ENCODE peak calls at places on chromosomes 2 and 18, in six cellular contexts. H, T, U, C, R and I are unnamed samples.

GRCh38 chr2:129813404-129813803 is 166.1 kb upstream of the RAB6C start:
- DNase-seq in H (no peak), T (no peak), U (no peak), C (peak; percentile 6), R (no peak), I (no peak)

GRCh38 chr2:10834300-10834699 is 21.7 kb upstream of the PDIA6 start:
- DNase-seq in H (no peak), T (no peak), U (no peak), C (no peak), R (no peak), I (no peak)

GRCh38 chr2:47310801-47311560 is 92.0 kb upstream of the MSH2 start:
- DNase-seq in H (no peak), T (no peak), U (no peak), C (no peak), R (no peak), I (no peak)

GRCh38 chr2:37181726-37182684 is 6.5 kb downstream of the SULT6B1 start:
- DNase-seq in H (no peak), T (no peak), U (no peak), C (no peak), R (no peak), I (peak; percentile 66)

GRCh38 chr18:13447621-13448020 is 229.1 kb downstream of the LDLRAD4 start:
- DNase-seq in H (peak; percentile 7), T (no peak), U (no peak), C (no peak), R (no peak), I (peak; percentile 48)

GRCh38 chr18:26745288-26745975 is 120.1 kb downstream of the AQP4 start:
- DNase-seq in H (no peak), T (no peak), U (no peak), C (no peak), R (no peak), I (no peak)

GRCh38 chr18:77086656-77087390 is 45.8 kb downstream of the MBP start:
- DNase-seq in H (no peak), T (no peak), U (no peak), C (no peak), R (no peak), I (no peak)

GRCh38 chr2:174248998-174249592 is 763 bp upstream of the OLA1 start:
- DNase-seq in H (no peak), T (no peak), U (no peak), C (no peak), R (no peak), I (no peak)

GRCh38 chr2:166333809-166334208 is 41.9 kb downstream of the SCN9A start:
- DNase-seq in H (no peak), T (no peak), U (no peak), C (no peak), R (no peak), I (peak; percentile 49)

GRCh38 chr18:37253424-37254255 is 312.0 kb downstream of the CELF4 start:
- DNase-seq in H (peak; percentile 21), T (peak; percentile 100), U (peak; percentile 78), C (no peak), R (no peak), I (no peak)

GRCh38 chr18:5787936-5788335 is 107.4 kb downstream of the TMEM200C start:
- DNase-seq in H (no peak), T (no peak), U (no peak), C (no peak), R (no peak), I (no peak)

GRCh38 chr2:4053769-4054493 is 350.6 kb downstream of the DCDC2C start:
- DNase-seq in H (no peak), T (no peak), U (no peak), C (no peak), R (no peak), I (no peak)

GRCh38 chr18:79069792-79070151 is 578 bp downstream of the ATP9B start:
- DNase-seq in H (no peak), T (no peak), U (no peak), C (no peak), R (no peak), I (no peak)

GRCh38 chr2:188425266-188425665 is 133.6 kb downstream of the GULP1 start:
- DNase-seq in H (no peak), T (no peak), U (no peak), C (no peak), R (no peak), I (peak; percentile 37)

GRCh38 chr2:192298664-192299063 is 103.9 kb upstream of the TMEFF2 start:
- DNase-seq in H (no peak), T (no peak), U (no peak), C (no peak), R (no peak), I (no peak)

GRCh38 chr2:168064011-168064998 is 183.1 kb downstream of the STK39 start:
- DNase-seq in H (no peak), T (no peak), U (no peak), C (no peak), R (no peak), I (no peak)

GRCh38 chr2:168912466-168913170 is 11.5 kb downstream of the G6PC2 start:
- DNase-seq in H (no peak), T (no peak), U (peak; percentile 62), C (no peak), R (no peak), I (peak; percentile 4)

GRCh38 chr2:149768320-149768799 is 180.8 kb upstream of the MMADHC start:
- DNase-seq in H (no peak), T (no peak), U (no peak), C (no peak), R (no peak), I (peak; percentile 15)

GRCh38 chr2:39632871-39633270 is 32.8 kb upstream of the TMEM178A start:
- DNase-seq in H (no peak), T (no peak), U (no peak), C (no peak), R (no peak), I (peak; percentile 84)

GRCh38 chr2:8976419-8976818 is 27.1 kb downstream of the MBOAT2 start:
- DNase-seq in H (no peak), T (no peak), U (no peak), C (no peak), R (no peak), I (no peak)

GRCh38 chr2:88600038-88600465 is 27.2 kb downstream of the EIF2AK3 start:
- DNase-seq in H (peak; percentile 89), T (peak; percentile 75), U (no peak), C (peak; percentile 97), R (peak; percentile 98), I (peak; percentile 99)

GRCh38 chr2:85761-86160 is 39.5 kb upstream of the FAM110C start:
- DNase-seq in H (no peak), T (no peak), U (no peak), C (no peak), R (no peak), I (no peak)

GRCh38 chr2:227079726-227080125 is 84.3 kb downstream of the COL4A4 start:
- DNase-seq in H (no peak), T (no peak), U (no peak), C (no peak), R (no peak), I (peak; percentile 5)

GRCh38 chr2:63792523-63792922 is 49.2 kb upstream of the UGP2 start:
- DNase-seq in H (no peak), T (no peak), U (no peak), C (no peak), R (no peak), I (peak; percentile 94)

GRCh38 chr18:7066965-7067555 is 50.5 kb downstream of the LAMA1 start:
- DNase-seq in H (no peak), T (no peak), U (no peak), C (no peak), R (no peak), I (peak; percentile 12)

GRCh38 chr18:51510020-51510419 is 312.5 kb upstream of the MEX3C start:
- DNase-seq in H (no peak), T (no peak), U (no peak), C (no peak), R (no peak), I (no peak)

DNA sequence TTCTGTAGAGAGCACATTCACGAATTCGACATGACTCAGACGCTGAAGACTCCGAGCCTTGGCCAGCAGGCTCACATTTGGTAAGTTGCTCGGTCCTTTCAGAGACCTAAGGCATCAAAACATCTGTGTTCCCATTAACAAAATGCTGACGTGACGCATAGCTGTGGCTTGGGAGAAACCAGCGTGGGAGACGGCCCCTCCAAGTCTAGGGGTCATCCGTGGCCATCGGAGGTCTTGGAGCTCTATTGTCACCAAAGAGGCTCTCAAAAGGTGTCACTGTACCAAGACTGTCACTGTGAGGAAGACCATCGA is 14.9 kb downstream of the FBLN7 start:
- DNase-seq in H (no peak), T (no peak), U (peak; percentile 26), C (no peak), R (no peak), I (no peak)
- TF ChIP-seq CEBPB in H (no peak), T (no peak), U (no peak), C (no peak), R (no peak), I (no peak)

GRCh38 chr18:33212363-33212762 is 228.2 kb downstream of the CCDC178 start:
- DNase-seq in H (no peak), T (no peak), U (no peak), C (no peak), R (no peak), I (no peak)
- TF ChIP-seq CEBPB in H (no peak), T (no peak), U (no peak), C (no peak), R (no peak), I (no peak)

GRCh38 chr2:106519767-106520166 is 32.6 kb downstream of the CD8B2 start:
- DNase-seq in H (no peak), T (no peak), U (no peak), C (no peak), R (no peak), I (no peak)
- TF ChIP-seq CEBPB in H (no peak), T (no peak), U (no peak), C (no peak), R (no peak), I (no peak)

GRCh38 chr2:182366625-182367024 is 60.2 kb downstream of the PDE1A start:
- DNase-seq in H (no peak), T (no peak), U (no peak), C (no peak), R (no peak), I (peak; percentile 75)

GRCh38 chr2:182365855-182366254 is 61.0 kb downstream of the PDE1A start:
- DNase-seq in H (no peak), T (no peak), U (no peak), C (no peak), R (no peak), I (no peak)

GRCh38 chr2:182368996-182369395 is 57.8 kb downstream of the PDE1A start:
- DNase-seq in H (no peak), T (no peak), U (no peak), C (no peak), R (no peak), I (no peak)

GRCh38 chr2:182367401-182367800 is 59.4 kb downstream of the PDE1A start:
- DNase-seq in H (no peak), T (no peak), U (no peak), C (no peak), R (no peak), I (no peak)

GRCh38 chr2:182368446-182368845 is 58.4 kb downstream of the PDE1A start:
- DNase-seq in H (no peak), T (no peak), U (no peak), C (no peak), R (no peak), I (peak; percentile 49)
- TF ChIP-seq CEBPB in H (peak; percentile 81), T (no peak), U (no peak), C (no peak), R (no peak), I (peak; percentile 53)